ENCODE peak calls at places on chromosomes 5 and 9, in eight cellular contexts. P is CD4-positive, alpha-beta T cell; T is esophagus muscularis mucosa; C is adrenal gland; A is mesendoderm; K is Peyer's patch; B is CD14-positive monocyte; Q is iris pigment epithelial cell. D is an unnamed sample.

GRCh38 chr9:137387034-137387890 is 35.7 kb downstream of the EXD3 start:
- DNase-seq in P (peak; percentile 60), A (no peak), Q (peak; percentile 31), K (no peak), B (no peak), T (no peak), C (no peak), D (no peak)

GRCh38 chr5:91712718-91713117 is 329.6 kb upstream of the ARRDC3 start:
- DNase-seq in A (no peak), P (no peak), K (no peak), C (no peak), B (no peak), Q (peak; percentile 28), T (no peak), D (no peak)

GRCh38 chr5:171633776-171634470 is 151.7 kb upstream of the SMIM23 start:
- DNase-seq in C (no peak), B (no peak), K (no peak), A (no peak), P (no peak), Q (no peak), T (no peak), D (peak; percentile 18)

GRCh38 chr5:141338538-141339306 is at the start of gene PCDHGA2:
- DNase-seq in K (no peak), T (no peak), Q (peak; percentile 61), B (no peak), C (no peak), A (peak; percentile 59), P (no peak), D (no peak)

GRCh38 chr9:34370335-34370969 is 6.2 kb downstream of the MYORG start:
- DNase-seq in K (no peak), C (no peak), T (no peak), B (no peak), Q (no peak), P (no peak), A (no peak), D (no peak)

GRCh38 chr5:66671305-66671704 is 75.1 kb downstream of the MAST4 start:
- DNase-seq in Q (no peak), C (no peak), T (no peak), K (no peak), A (no peak), P (no peak), B (no peak), D (no peak)

GRCh38 chr9:80175286-80175906 is 603.6 kb downstream of the TLE4 start:
- DNase-seq in C (no peak), Q (peak; percentile 51), P (no peak), A (peak; percentile 41), T (no peak), B (no peak), K (no peak), D (no peak)

GRCh38 chr9:121192959-121193645 is 8.6 kb downstream of the RAB14 start:
- DNase-seq in C (no peak), A (peak; percentile 25), T (no peak), K (no peak), P (no peak), Q (peak; percentile 34), B (no peak), D (no peak)

GRCh38 chr9:92728831-92729734 is 35.5 kb downstream of the BICD2 start:
- DNase-seq in P (no peak), Q (no peak), K (peak; percentile 78), T (no peak), B (no peak), C (no peak), A (peak; percentile 54), D (peak; percentile 77)

GRCh38 chr9:38318755-38319495 is 73.6 kb upstream of the ALDH1B1 start:
- DNase-seq in B (no peak), Q (peak; percentile 61), P (no peak), A (peak; percentile 26), C (no peak), K (no peak), T (no peak), D (peak; percentile 27)

D was measured in GM19239.